ENCODE peak calls at places on chromosome 11, in eight cellular contexts. One of them, this sample, is unnamed.

GRCh38 chr11:58629857-58630256 is 7.4 kb downstream of the CNTF start:
- DNase-seq in A549: peak; percentile 61
- DNase-seq in left ventricle myocardium inferior: no peak
- DNase-seq in fibroblast of pulmonary artery: peak; percentile 72
- DNase-seq in body of pancreas: peak; percentile 30
- DNase-seq in astrocyte of the cerebellum: peak; percentile 28
- DNase-seq in endodermal cell: peak; percentile 58
- DNase-seq in AG09309: peak; percentile 29
- DNase-seq in this sample: peak; percentile 56

GRCh38 chr11:95734009-95734572 is 55.5 kb downstream of the FAM76B start:
- DNase-seq in left ventricle myocardium inferior: no peak
- DNase-seq in endodermal cell: no peak
- DNase-seq in body of pancreas: no peak
- DNase-seq in fibroblast of pulmonary artery: no peak
- DNase-seq in A549: no peak
- DNase-seq in AG09309: no peak
- DNase-seq in astrocyte of the cerebellum: no peak
- DNase-seq in this sample: no peak

GRCh38 chr11:120652705-120653335 is 141.3 kb downstream of the GRIK4 start:
- DNase-seq in body of pancreas: no peak
- DNase-seq in astrocyte of the cerebellum: no peak
- DNase-seq in AG09309: no peak
- DNase-seq in A549: peak; percentile 11
- DNase-seq in left ventricle myocardium inferior: no peak
- DNase-seq in endodermal cell: no peak
- DNase-seq in fibroblast of pulmonary artery: peak; percentile 21
- DNase-seq in this sample: no peak

GRCh38 chr11:61477734-61478148 is 30.8 kb upstream of the LRRC10B start:
- DNase-seq in astrocyte of the cerebellum: no peak
- DNase-seq in A549: peak; percentile 37
- DNase-seq in fibroblast of pulmonary artery: peak; percentile 33
- DNase-seq in AG09309: no peak
- DNase-seq in endodermal cell: peak; percentile 90
- DNase-seq in body of pancreas: peak; percentile 53
- DNase-seq in left ventricle myocardium inferior: peak; percentile 60
- DNase-seq in this sample: peak; percentile 76

GRCh38 chr11:43830928-43831440 is 49.6 kb upstream of the ALKBH3 start:
- DNase-seq in body of pancreas: no peak
- DNase-seq in fibroblast of pulmonary artery: peak; percentile 98
- DNase-seq in left ventricle myocardium inferior: no peak
- DNase-seq in endodermal cell: no peak
- DNase-seq in AG09309: peak; percentile 99
- DNase-seq in A549: peak; percentile 90
- DNase-seq in astrocyte of the cerebellum: peak; percentile 99
- DNase-seq in this sample: no peak

GRCh38 chr11:86143429-86144030 is 74.6 kb upstream of the PICALM start:
- DNase-seq in AG09309: no peak
- DNase-seq in A549: no peak
- DNase-seq in astrocyte of the cerebellum: no peak
- DNase-seq in endodermal cell: no peak
- DNase-seq in fibroblast of pulmonary artery: no peak
- DNase-seq in body of pancreas: no peak
- DNase-seq in left ventricle myocardium inferior: peak; percentile 39
- DNase-seq in this sample: no peak

GRCh38 chr11:79461144-79461543 is 20.3 kb upstream of the TENM4 start:
- DNase-seq in astrocyte of the cerebellum: no peak
- DNase-seq in A549: no peak
- DNase-seq in body of pancreas: no peak
- DNase-seq in AG09309: no peak
- DNase-seq in endodermal cell: peak; percentile 77
- DNase-seq in left ventricle myocardium inferior: no peak
- DNase-seq in fibroblast of pulmonary artery: peak; percentile 50
- DNase-seq in this sample: peak; percentile 64

GRCh38 chr11:27723685-27724084 is 23.4 kb upstream of the BDNF start:
- DNase-seq in AG09309: no peak
- DNase-seq in body of pancreas: no peak
- DNase-seq in astrocyte of the cerebellum: no peak
- DNase-seq in endodermal cell: no peak
- DNase-seq in left ventricle myocardium inferior: no peak
- DNase-seq in A549: no peak
- DNase-seq in fibroblast of pulmonary artery: no peak
- DNase-seq in this sample: no peak

GRCh38 chr11:69650832-69651344 is 9.9 kb downstream of the CCND1 start:
- DNase-seq in left ventricle myocardium inferior: no peak
- DNase-seq in astrocyte of the cerebellum: no peak
- DNase-seq in A549: no peak
- DNase-seq in fibroblast of pulmonary artery: no peak
- DNase-seq in endodermal cell: no peak
- DNase-seq in AG09309: no peak
- DNase-seq in body of pancreas: no peak
- DNase-seq in this sample: no peak

GRCh38 chr11:134725939-134726639 is 314.0 kb upstream of the B3GAT1 start:
- DNase-seq in A549: peak; percentile 19
- DNase-seq in endodermal cell: peak; percentile 71
- DNase-seq in astrocyte of the cerebellum: no peak
- DNase-seq in body of pancreas: peak; percentile 45
- DNase-seq in AG09309: no peak
- DNase-seq in left ventricle myocardium inferior: no peak
- DNase-seq in fibroblast of pulmonary artery: no peak
- DNase-seq in this sample: peak; percentile 45

GRCh38 chr11:2269601-2270321 is 627 bp downstream of the ASCL2 start:
- DNase-seq in fibroblast of pulmonary artery: peak; percentile 65
- DNase-seq in body of pancreas: no peak
- DNase-seq in AG09309: no peak
- DNase-seq in astrocyte of the cerebellum: no peak
- DNase-seq in A549: peak; percentile 85
- DNase-seq in left ventricle myocardium inferior: no peak
- DNase-seq in endodermal cell: peak; percentile 89
- DNase-seq in this sample: peak; percentile 68

GRCh38 chr11:128422576-128423370 is 164.6 kb downstream of the ETS1 start:
- DNase-seq in astrocyte of the cerebellum: no peak
- DNase-seq in AG09309: no peak
- DNase-seq in left ventricle myocardium inferior: peak; percentile 47
- DNase-seq in body of pancreas: peak; percentile 20
- DNase-seq in A549: no peak
- DNase-seq in endodermal cell: peak; percentile 61
- DNase-seq in fibroblast of pulmonary artery: no peak
- DNase-seq in this sample: no peak

GRCh38 chr11:75100314-75100713 is 3.6 kb upstream of the OR2AT4 start:
- DNase-seq in body of pancreas: no peak
- DNase-seq in left ventricle myocardium inferior: no peak
- DNase-seq in AG09309: no peak
- DNase-seq in A549: peak; percentile 87
- DNase-seq in astrocyte of the cerebellum: no peak
- DNase-seq in endodermal cell: no peak
- DNase-seq in fibroblast of pulmonary artery: peak; percentile 21
- DNase-seq in this sample: no peak

GRCh38 chr11:34653851-34654490 is 33.1 kb downstream of the EHF start:
- DNase-seq in astrocyte of the cerebellum: peak; percentile 68
- DNase-seq in A549: peak; percentile 98
- DNase-seq in endodermal cell: peak; percentile 63
- DNase-seq in fibroblast of pulmonary artery: peak; percentile 97
- DNase-seq in AG09309: peak; percentile 97
- DNase-seq in body of pancreas: peak; percentile 74
- DNase-seq in left ventricle myocardium inferior: no peak
- DNase-seq in this sample: no peak

GRCh38 chr11:59173964-59174663 is 2.2 kb downstream of the DTX4 start:
- DNase-seq in A549: no peak
- DNase-seq in fibroblast of pulmonary artery: peak; percentile 48
- DNase-seq in body of pancreas: peak; percentile 56
- DNase-seq in astrocyte of the cerebellum: no peak
- DNase-seq in left ventricle myocardium inferior: no peak
- DNase-seq in endodermal cell: peak; percentile 89
- DNase-seq in AG09309: no peak
- DNase-seq in this sample: no peak

DNA sequence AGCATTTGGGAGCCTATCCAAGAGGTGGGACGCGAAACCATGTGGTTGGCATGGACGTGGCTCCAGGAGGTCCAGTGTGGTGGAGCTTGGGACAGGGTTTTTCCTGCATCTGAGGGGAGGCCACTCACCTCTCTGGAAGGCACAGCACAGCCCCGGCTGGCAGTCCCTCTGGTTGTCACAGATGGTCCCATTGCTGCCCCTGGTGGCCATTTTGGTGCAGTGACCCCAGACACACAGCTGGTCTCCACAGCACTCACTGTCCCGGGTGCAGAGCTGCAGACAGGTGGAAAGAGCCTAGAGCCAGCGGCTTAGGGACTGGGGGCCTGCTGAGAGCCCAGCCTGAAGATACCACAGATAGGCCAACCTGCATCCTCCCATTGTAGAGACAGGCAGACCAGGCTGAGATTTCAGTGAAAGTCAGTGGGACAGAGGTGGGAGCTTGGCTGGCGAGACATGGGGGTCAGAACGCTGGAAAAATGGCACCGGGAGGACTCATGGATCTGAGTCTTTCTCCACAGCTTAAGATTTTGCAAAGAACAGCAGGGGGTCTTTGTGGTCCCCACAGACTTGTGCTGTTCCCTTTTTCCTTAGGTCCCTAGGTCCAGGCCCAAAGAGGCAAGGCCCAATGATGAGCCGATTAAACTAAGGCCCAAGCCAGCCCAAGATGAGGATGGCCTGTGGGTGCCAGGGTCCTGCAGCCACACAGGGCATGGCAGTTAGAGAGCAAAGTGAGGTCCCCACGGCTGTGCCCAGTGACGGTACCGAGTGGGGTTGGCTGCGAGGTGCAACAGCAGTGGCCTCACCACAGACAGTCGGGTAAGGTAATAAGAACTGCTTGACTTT is 41.4 kb downstream of the DKK3 start:
- DNase-seq in A549: peak; percentile 64
- DNase-seq in astrocyte of the cerebellum: no peak
- DNase-seq in left ventricle myocardium inferior: peak; percentile 79
- DNase-seq in AG09309: no peak
- DNase-seq in endodermal cell: peak; percentile 97
- DNase-seq in fibroblast of pulmonary artery: peak; percentile 47
- DNase-seq in body of pancreas: peak; percentile 74
- DNase-seq in this sample: peak; percentile 82
- TF ChIP-seq CTCF in A549: peak; percentile 56
- TF ChIP-seq CTCF in astrocyte of the cerebellum: peak; percentile 79
- TF ChIP-seq CTCF in left ventricle myocardium inferior: peak; percentile 87
- TF ChIP-seq CTCF in AG09309: peak; percentile 72
- TF ChIP-seq CTCF in endodermal cell: peak; percentile 90
- TF ChIP-seq CTCF in fibroblast of pulmonary artery: peak; percentile 78
- TF ChIP-seq CTCF in body of pancreas: peak; percentile 74
- TF ChIP-seq CTCF in this sample: peak; percentile 67

DNA sequence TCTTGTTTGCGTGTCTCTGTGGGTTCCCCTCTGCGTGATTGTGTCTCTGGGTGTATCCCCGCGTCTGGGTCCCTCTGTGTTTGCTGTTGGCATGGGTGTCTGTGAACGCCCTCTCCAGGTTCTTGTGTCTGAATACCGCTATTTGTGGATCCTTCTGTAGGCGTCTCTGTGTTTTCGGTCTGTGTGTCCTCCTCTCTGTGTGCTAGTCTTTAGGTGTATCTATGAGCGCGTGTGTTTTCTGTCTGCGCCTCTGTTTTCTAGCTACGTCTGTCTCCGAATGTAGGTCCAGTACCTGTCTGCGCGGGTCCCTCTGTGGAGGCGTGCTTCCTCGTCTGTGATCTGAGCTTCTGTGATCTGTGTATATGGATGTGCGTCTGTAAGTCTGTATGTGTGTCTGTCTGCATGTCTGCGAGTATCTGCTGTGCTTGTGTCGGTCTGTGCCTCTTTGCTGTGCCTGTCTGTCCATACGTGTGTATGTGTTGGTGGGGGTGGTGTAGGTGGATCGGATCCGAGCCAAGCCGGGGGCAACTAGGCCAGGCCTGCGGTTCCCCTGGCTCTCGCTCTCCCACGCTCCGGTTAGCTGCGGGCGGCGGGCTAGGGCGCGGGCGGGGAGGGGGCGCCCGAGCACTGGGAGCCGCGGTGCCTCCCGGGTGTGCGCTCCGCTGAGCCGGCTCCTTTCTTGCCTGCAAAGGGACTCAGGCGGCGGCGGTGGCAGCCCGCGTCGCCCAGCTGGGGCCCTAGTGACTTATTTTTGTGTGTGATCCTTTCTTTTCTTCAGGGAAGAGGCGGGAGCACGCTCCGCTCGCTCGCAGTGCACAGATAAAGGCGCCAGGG is 105.3 kb upstream of the E2F8 start:
- DNase-seq in astrocyte of the cerebellum: no peak
- DNase-seq in left ventricle myocardium inferior: peak; percentile 18
- DNase-seq in AG09309: no peak
- DNase-seq in A549: peak; percentile 7
- DNase-seq in body of pancreas: peak; percentile 15
- DNase-seq in fibroblast of pulmonary artery: peak; percentile 45
- DNase-seq in endodermal cell: peak; percentile 75
- DNase-seq in this sample: no peak
- H3K4me3 ChIP-seq in astrocyte of the cerebellum: peak overlapping the region; percentile 29
- H3K4me3 ChIP-seq in left ventricle myocardium inferior: peak overlapping the region; percentile 63
- H3K4me3 ChIP-seq in AG09309: no peak overlapping the region
- H3K4me3 ChIP-seq in A549: peak overlapping the region; percentile 38
- H3K4me3 ChIP-seq in body of pancreas: no peak overlapping the region
- H3K4me3 ChIP-seq in fibroblast of pulmonary artery: peak overlapping the region; percentile 80
- H3K4me3 ChIP-seq in endodermal cell: peak overlapping the region; percentile 61
- H3K4me3 ChIP-seq in this sample: peak overlapping the region; percentile 21

DNA sequence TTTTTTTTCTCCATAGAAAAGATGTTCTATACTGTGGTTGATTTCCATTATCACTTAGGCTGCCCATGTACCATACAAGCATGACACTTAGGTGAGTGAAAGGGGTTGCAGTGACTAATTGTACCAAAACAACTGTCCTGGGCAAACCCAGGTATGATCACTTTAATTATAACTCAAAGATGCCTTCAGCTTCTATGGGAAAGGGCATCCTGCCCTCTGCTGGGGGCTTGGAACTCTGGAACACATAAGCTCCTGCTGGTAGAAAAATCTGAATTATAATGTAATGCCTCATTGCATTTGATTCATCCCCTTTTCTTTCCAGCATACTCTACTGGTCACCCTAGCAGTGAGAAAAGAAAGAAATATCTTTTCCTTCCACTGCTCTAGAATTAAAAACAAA is 206.3 kb downstream of the DDX10 start:
- DNase-seq in A549: peak; percentile 57
- DNase-seq in fibroblast of pulmonary artery: peak; percentile 78
- DNase-seq in AG09309: no peak
- DNase-seq in body of pancreas: no peak
- DNase-seq in astrocyte of the cerebellum: no peak
- DNase-seq in left ventricle myocardium inferior: peak; percentile 15
- DNase-seq in endodermal cell: peak; percentile 70
- DNase-seq in this sample: peak; percentile 61
- TF ChIP-seq CTCF in A549: peak; percentile 54
- TF ChIP-seq CTCF in fibroblast of pulmonary artery: peak; percentile 76
- TF ChIP-seq CTCF in AG09309: peak; percentile 72
- TF ChIP-seq CTCF in body of pancreas: no peak
- TF ChIP-seq CTCF in astrocyte of the cerebellum: peak; percentile 80
- TF ChIP-seq CTCF in left ventricle myocardium inferior: peak; percentile 63
- TF ChIP-seq CTCF in endodermal cell: peak; percentile 84
- TF ChIP-seq CTCF in this sample: peak; percentile 30

DNA sequence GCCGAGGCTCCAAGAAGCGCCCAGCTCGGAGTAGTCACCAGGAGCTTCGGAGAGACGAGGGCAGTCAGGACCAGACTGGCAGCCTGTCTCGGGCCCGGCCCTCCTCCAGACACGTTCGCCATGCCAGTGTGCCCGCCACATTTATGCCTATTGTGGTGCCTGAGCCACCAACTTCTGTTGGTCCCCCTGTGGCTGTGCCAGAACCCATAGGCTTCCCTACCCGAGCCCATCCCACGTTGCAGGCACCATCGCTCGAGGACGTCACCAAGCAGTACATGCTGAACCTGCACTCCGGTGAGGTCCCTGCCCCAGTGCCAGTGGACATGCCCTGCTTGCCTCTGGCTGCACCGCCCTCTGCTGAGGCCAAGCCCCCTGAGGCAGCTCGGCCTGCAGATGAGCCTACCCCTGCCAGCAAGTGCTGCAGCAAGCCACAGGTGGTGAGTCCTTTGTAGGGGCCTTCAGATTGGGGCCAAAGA is 3.4 kb downstream of the ARHGEF17 start:
- DNase-seq in left ventricle myocardium inferior: no peak
- DNase-seq in AG09309: no peak
- DNase-seq in endodermal cell: no peak
- DNase-seq in astrocyte of the cerebellum: no peak
- DNase-seq in A549: no peak
- DNase-seq in body of pancreas: no peak
- DNase-seq in fibroblast of pulmonary artery: no peak
- DNase-seq in this sample: no peak
- H3K4me3 ChIP-seq in left ventricle myocardium inferior: peak overlapping the region; percentile 88
- H3K4me3 ChIP-seq in AG09309: peak overlapping the region; percentile 47
- H3K4me3 ChIP-seq in endodermal cell: peak overlapping the region; percentile 70
- H3K4me3 ChIP-seq in astrocyte of the cerebellum: peak overlapping the region; percentile 75
- H3K4me3 ChIP-seq in A549: no peak overlapping the region
- H3K4me3 ChIP-seq in body of pancreas: no peak overlapping the region
- H3K4me3 ChIP-seq in fibroblast of pulmonary artery: peak overlapping the region; percentile 51
- H3K4me3 ChIP-seq in this sample: peak overlapping the region; percentile 33

This sample was measured in testis.